ENCODE peak calls at places on chromosome 13, in ten cellular contexts. D is SK-N-SH, X is fibroblast of lung, C is left lung, G is right atrium auricular region, B is IMR-90, L is A549, J is astrocyte, T is GM23338, Y is mesendoderm. P is an unnamed sample. For H3K4me1, the result is how much of the 10 kb centered on the place peaks cover.

GRCh38 chr13:69547780-69548179 is 559.8 kb upstream of the ATXN8OS start:
- DNase-seq in D (no peak), X (no peak), C (no peak), G (no peak), B (no peak), L (no peak), J (no peak), T (no peak), Y (no peak), P (no peak)

GRCh38 chr13:77333521-77334083 is 6.7 kb upstream of the MYCBP2 start:
- DNase-seq in D (peak), X (no peak), C (no peak), G (no peak), B (no peak), L (no peak), J (no peak), T (no peak), Y (no peak), P (no peak)

GRCh38 chr13:38421590-38422560 is 72.2 kb downstream of the UFM1 start:
- DNase-seq in D (no peak), X (peak), C (no peak), G (no peak), B (peak), L (no peak), J (peak), T (no peak), Y (no peak), P (no peak)

GRCh38 chr13:102846261-102847015 is 606 bp downstream of the ERCC5 start:
- DNase-seq in D (peak), X (peak), C (peak), G (no peak), B (peak), L (peak), J (peak), T (peak), Y (peak), P (no peak)

GRCh38 chr13:114010401-114011101 is 36.7 kb upstream of the C13orf46 start:
- DNase-seq in D (peak), X (no peak), C (no peak), G (no peak), B (no peak), L (no peak), J (no peak), T (no peak), Y (no peak), P (no peak)

GRCh38 chr13:31310781-31311180 is 111.0 kb downstream of the B3GLCT start:
- DNase-seq in D (no peak), X (no peak), C (no peak), G (no peak), B (peak), L (no peak), J (no peak), T (no peak), Y (no peak), P (no peak)

GRCh38 chr13:91579320-91579719 is 180.9 kb downstream of the GPC5 start:
- DNase-seq in D (no peak), X (no peak), C (no peak), G (no peak), B (no peak), L (no peak), J (no peak), T (no peak), Y (no peak), P (no peak)

GRCh38 chr13:27621116-27621365 is 651 bp upstream of the POLR1D start:
- DNase-seq in D (no peak), X (no peak), C (no peak), G (no peak), B (no peak), L (no peak), J (peak), T (no peak), Y (no peak), P (no peak)

GRCh38 chr13:97068146-97068545 is 73.9 kb upstream of the OXGR1 start:
- DNase-seq in D (no peak), X (peak), C (no peak), G (no peak), B (peak), L (no peak), J (peak), T (peak), Y (peak), P (no peak)

GRCh38 chr13:52405767-52406494 is at the start of gene THSD1:
- DNase-seq in D (peak), X (peak), C (peak), G (peak), B (peak), L (peak), J (peak), T (peak), Y (peak), P (no peak)

GRCh38 chr13:89514534-89515312 is 1832.8 kb upstream of the MIR17HG start:
- DNase-seq in D (no peak), X (peak), C (no peak), G (no peak), B (peak), L (peak), J (peak), T (peak), Y (peak), P (no peak)

GRCh38 chr13:40480915-40481525 is 185.4 kb downstream of the FOXO1 start:
- DNase-seq in D (no peak), X (no peak), C (no peak), G (no peak), B (no peak), L (no peak), J (no peak), T (no peak), Y (no peak), P (no peak)

GRCh38 chr13:32824671-32825070 is 191.6 kb upstream of the KL start:
- DNase-seq in D (no peak), X (peak), C (no peak), G (no peak), B (peak), L (peak), J (peak), T (peak), Y (peak), P (no peak)

GRCh38 chr13:41458939-41459753 is 1.8 kb downstream of the RGCC start:
- DNase-seq in D (peak), X (peak), C (peak), G (no peak), B (peak), L (peak), J (no peak), T (peak), Y (peak), P (no peak)

GRCh38 chr13:28753208-28753892 is 34.6 kb upstream of the SLC46A3 start:
- DNase-seq in D (no peak), X (peak), C (peak), G (peak), B (peak), L (peak), J (peak), T (peak), Y (peak), P (peak)

GRCh38 chr13:50679321-50679720 is 164.2 kb downstream of the DLEU7 start:
- DNase-seq in D (no peak), X (no peak), C (no peak), G (no peak), B (no peak), L (no peak), J (peak), T (no peak), Y (no peak), P (no peak)

GRCh38 chr13:84528408-84529055 is 646.3 kb upstream of the SLITRK1 start:
- DNase-seq in D (no peak), X (no peak), C (no peak), G (no peak), B (no peak), L (no peak), J (no peak), T (no peak), Y (no peak), P (no peak)

GRCh38 chr13:57716295-57716694 is 84.8 kb downstream of the PCDH17 start:
- DNase-seq in D (no peak), X (no peak), C (no peak), G (no peak), B (no peak), L (no peak), J (no peak), T (peak), Y (peak), P (no peak)

GRCh38 chr13:45353895-45354294 is 12.9 kb upstream of the TPT1 start:
- DNase-seq in D (no peak), X (no peak), C (no peak), G (no peak), B (no peak), L (no peak), J (no peak), T (no peak), Y (no peak), P (no peak)

GRCh38 chr13:93169980-93170379 is 56.6 kb upstream of the GPC6 start:
- DNase-seq in D (no peak), X (peak), C (no peak), G (no peak), B (peak), L (no peak), J (peak), T (no peak), Y (peak), P (no peak)

GRCh38 chr13:44796597-44797517 is 192.4 kb downstream of the NUFIP1 start:
- DNase-seq in D (no peak), X (no peak), C (no peak), G (no peak), B (no peak), L (no peak), J (no peak), T (no peak), Y (no peak), P (no peak)

GRCh38 chr13:74200081-74200480 is 65.9 kb upstream of the KLF12 start:
- DNase-seq in D (no peak), X (no peak), C (no peak), G (no peak), B (peak), L (no peak), J (peak), T (no peak), Y (peak), P (no peak)
- H3K4me1 ChIP-seq in D (under half), X (under half), C (under half), G (under half), B (under half), L (under half), J (under half), T (under half), Y (under half), P (under half)

GRCh38 chr13:66399873-66400272 is 830.3 kb downstream of the PCDH9 start:
- DNase-seq in D (no peak), X (no peak), C (no peak), G (no peak), B (no peak), L (no peak), J (no peak), T (no peak), Y (no peak), P (no peak)

GRCh38 chr13:66402071-66402470 is 828.1 kb downstream of the PCDH9 start:
- DNase-seq in D (no peak), X (peak), C (no peak), G (no peak), B (no peak), L (no peak), J (no peak), T (no peak), Y (no peak), P (no peak)

GRCh38 chr13:66400292-66400691 is 829.8 kb downstream of the PCDH9 start:
- DNase-seq in D (no peak), X (no peak), C (no peak), G (no peak), B (no peak), L (no peak), J (no peak), T (no peak), Y (no peak), P (no peak)

GRCh38 chr13:66405908-66406802 is 824.0 kb downstream of the PCDH9 start:
- DNase-seq in D (no peak), X (peak), C (no peak), G (no peak), B (peak), L (no peak), J (peak), T (no peak), Y (no peak), P (no peak)

DNA sequence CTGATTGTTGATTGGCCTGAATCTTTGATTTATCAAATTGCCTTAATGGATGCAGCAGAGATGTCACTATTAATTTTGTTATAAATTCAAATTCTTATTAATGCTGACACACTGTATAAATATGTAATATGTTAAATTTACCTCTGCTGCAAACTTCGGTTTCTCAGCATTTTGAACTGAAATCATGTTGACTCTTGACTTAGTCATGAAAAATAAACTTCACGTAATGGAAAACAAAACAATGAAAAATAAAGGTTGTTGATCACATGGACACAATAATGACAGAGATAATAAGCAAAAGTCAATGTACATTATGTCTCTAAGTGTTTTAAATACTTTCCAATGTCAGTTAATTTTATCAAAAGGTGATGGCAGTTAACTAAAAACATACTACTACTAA is 827.6 kb downstream of the PCDH9 start:
- DNase-seq in D (no peak), X (no peak), C (no peak), G (no peak), B (no peak), L (no peak), J (no peak), T (no peak), Y (no peak), P (no peak)
- H3K27ac ChIP-seq in D (no peak), X (no peak), C (no peak), G (no peak), B (no peak), L (no peak), J (no peak), T (no peak), Y (no peak), P (no peak)

DNA sequence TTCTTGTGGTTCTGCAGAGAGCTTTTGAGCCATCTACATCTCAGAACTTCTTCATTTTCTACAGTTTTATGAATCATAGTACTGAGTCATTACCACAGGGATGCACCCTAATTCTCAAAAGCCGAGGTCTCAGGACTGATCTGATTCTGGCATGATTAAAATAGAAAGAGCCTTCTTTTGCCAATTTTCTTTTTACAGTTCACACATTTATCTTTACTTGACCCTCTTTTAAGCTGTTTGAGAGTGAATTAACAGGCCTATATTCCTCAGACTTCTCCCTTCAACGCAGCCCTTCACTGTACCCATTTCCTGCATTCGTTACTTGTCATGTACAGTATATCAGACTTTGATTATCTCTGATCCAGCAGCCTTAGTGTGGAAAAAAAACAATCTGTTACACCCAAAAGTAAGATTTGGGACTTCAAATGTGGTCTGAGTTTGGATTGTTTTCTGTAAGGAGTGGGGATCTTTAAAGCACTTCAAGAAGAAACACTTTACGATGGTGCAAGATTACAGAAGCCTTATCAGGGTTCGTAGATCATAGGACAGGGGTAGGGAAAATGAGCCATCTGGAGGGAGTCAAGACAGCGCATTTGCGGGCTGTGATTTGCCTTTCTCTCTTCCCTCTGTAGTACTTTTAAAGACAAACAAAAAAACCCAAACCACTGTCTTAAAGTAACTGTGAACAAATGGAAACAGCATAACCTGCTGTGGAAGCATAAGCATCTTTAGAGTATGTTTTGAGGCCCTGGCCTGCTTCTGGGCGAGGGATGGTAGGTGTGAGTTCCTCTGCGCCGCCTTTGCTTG is 15.3 kb upstream of the GPR183 start:
- DNase-seq in D (no peak), X (peak), C (no peak), G (no peak), B (peak), L (no peak), J (peak), T (no peak), Y (peak), P (no peak)
- H3K4me3 ChIP-seq in D (no peak), X (no peak), C (no peak), G (no peak), B (no peak), L (no peak), J (no peak), T (no peak), Y (no peak), P (no peak)

GRCh38 chr13:98263841-98264240 is 86.8 kb upstream of the RNF113B start:
- DNase-seq in D (no peak), X (no peak), C (no peak), G (no peak), B (no peak), L (no peak), J (no peak), T (no peak), Y (no peak), P (no peak)
- H3K4me1 ChIP-seq in D (under half), X (under half), C (under half), G (under half), B (under half), L (under half), J (under half), T (under half), Y (under half), P (under half)

GRCh38 chr13:110946171-110946570 is 31.3 kb upstream of the ANKRD10 start:
- DNase-seq in D (no peak), X (no peak), C (no peak), G (no peak), B (no peak), L (no peak), J (no peak), T (no peak), Y (no peak), P (no peak)

GRCh38 chr13:110950819-110951570 is 36.1 kb upstream of the ANKRD10 start:
- DNase-seq in D (no peak), X (no peak), C (no peak), G (no peak), B (no peak), L (no peak), J (no peak), T (no peak), Y (no peak), P (no peak)

GRCh38 chr13:110949628-110950027 is 34.8 kb upstream of the ANKRD10 start:
- DNase-seq in D (no peak), X (no peak), C (no peak), G (no peak), B (no peak), L (no peak), J (no peak), T (no peak), Y (no peak), P (no peak)

GRCh38 chr13:110950356-110950755 is 35.5 kb upstream of the ANKRD10 start:
- DNase-seq in D (no peak), X (no peak), C (no peak), G (no peak), B (no peak), L (no peak), J (no peak), T (no peak), Y (no peak), P (no peak)

GRCh38 chr13:110949116-110949515 is 34.2 kb upstream of the ANKRD10 start:
- DNase-seq in D (no peak), X (no peak), C (no peak), G (no peak), B (no peak), L (no peak), J (no peak), T (no peak), Y (no peak), P (no peak)
- H3K27ac ChIP-seq in D (no peak), X (no peak), C (no peak), G (no peak), B (no peak), L (no peak), J (no peak), T (no peak), Y (no peak), P (no peak)

DNA sequence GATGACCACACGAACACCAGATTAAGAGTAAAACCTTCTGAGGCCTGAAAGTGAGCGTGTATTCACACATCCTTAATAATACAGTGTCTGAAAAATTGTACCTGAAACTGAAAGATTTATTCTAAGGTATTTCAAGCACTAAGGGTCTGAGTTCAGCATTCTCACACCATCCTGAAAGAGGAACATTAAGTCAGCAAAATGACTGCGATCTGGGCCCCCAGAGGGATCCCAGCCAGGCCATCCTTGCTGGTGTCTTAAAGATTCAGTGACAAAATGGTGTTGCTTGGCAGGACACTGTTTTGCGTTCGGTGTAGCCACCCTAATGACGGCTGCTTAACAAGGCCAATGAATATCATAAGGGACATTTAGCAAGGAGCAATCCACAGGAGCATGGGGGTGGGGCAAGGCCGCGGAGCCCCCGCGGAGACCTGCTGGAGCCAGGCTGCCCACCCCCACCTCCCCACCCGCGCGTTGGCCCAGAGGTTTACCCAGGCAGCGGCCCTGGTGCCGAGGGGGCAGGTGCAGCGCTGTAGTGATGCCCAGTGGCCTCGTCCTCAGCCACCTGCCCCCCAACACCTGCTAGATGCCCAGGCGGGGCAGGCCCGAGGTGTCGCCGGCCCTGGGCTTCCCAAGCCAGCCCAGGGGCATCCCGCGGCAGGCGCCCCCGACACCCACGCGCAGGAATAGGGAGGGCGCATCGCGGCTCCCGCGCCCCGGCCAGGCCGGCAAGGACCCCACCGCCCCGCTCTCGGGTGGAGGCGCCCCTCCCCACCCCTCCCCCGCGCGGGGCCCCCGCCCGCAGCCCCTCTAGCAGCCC is 742 bp downstream of the NALCN start:
- DNase-seq in D (no peak), X (no peak), C (no peak), G (no peak), B (no peak), L (no peak), J (no peak), T (peak), Y (no peak), P (no peak)
- H3K4me3 ChIP-seq in D (peak), X (no peak), C (peak), G (peak), B (peak), L (peak), J (peak), T (peak), Y (no peak), P (peak)

GRCh38 chr13:98485561-98485960 is 91.3 kb downstream of the STK24 start:
- DNase-seq in D (no peak), X (no peak), C (no peak), G (no peak), B (no peak), L (no peak), J (no peak), T (no peak), Y (no peak), P (no peak)
- H3K4me1 ChIP-seq in D (under half), X (under half), C (half or more), G (half or more), B (under half), L (half or more), J (half or more), T (half or more), Y (under half), P (under half)

DNA sequence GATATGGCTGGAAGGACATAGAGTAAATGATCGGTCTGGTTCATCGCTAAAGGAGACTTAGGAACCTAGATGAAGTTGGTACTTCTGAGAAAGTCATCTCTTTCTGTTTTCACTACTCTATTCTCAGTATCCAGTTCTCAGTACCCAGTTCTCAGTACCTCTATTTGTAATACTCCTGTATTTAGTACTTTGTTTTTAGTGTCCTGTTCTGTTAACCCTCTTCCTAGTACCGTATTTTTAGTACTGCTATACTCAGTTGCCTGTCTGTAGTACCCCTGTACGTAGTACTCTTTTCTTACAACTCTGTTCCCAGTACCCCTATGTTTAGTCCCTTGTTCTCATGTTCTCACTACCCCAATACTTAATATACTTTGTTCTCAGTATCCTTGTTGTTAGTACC is 1.2 kb downstream of the RFXAP start:
- DNase-seq in D (no peak), X (no peak), C (no peak), G (no peak), B (no peak), L (no peak), J (no peak), T (no peak), Y (no peak), P (no peak)
- H3K27ac ChIP-seq in D (no peak), X (no peak), C (no peak), G (no peak), B (no peak), L (no peak), J (no peak), T (no peak), Y (no peak), P (no peak)